ENCODE peak calls at places on chromosomes 11 and 22, in four cellular contexts. E, V, L and X are unnamed samples. For H4K20me1, the result is how much of the 10 kb centered on the place peaks cover.

GRCh38 chr11:120306519-120307242 is 18.4 kb upstream of the TLCD5 start:
- DNase-seq in E (peak), V (no peak), L (no peak), X (peak)

GRCh38 chr11:81644239-81644840 is 1089.3 kb downstream of the FAM181B start:
- DNase-seq in E (peak), V (no peak), L (peak), X (peak)

GRCh38 chr11:36818410-36818809 is 220.4 kb upstream of the RAG2 start:
- DNase-seq in E (no peak), V (no peak), L (no peak), X (peak)

GRCh38 chr11:3220101-3220500 is 1.5 kb upstream of the MRGPRG start:
- DNase-seq in E (no peak), V (no peak), L (no peak), X (no peak)

GRCh38 chr22:42356547-42356946 is 75.7 kb downstream of the NFAM1 start:
- DNase-seq in E (no peak), V (peak), L (no peak), X (no peak)

GRCh38 chr11:109424893-109425292 is 2.9 kb downstream of the C11orf87 start:
- DNase-seq in E (peak), V (no peak), L (peak), X (peak)

GRCh38 chr11:24619900-24620299 is 123.0 kb downstream of the LUZP2 start:
- DNase-seq in E (no peak), V (no peak), L (no peak), X (no peak)

GRCh38 chr11:79414644-79415317 is 26.0 kb downstream of the TENM4 start:
- DNase-seq in E (no peak), V (no peak), L (no peak), X (no peak)

GRCh38 chr22:39989633-39990032 is 5.1 kb upstream of the FAM83F start:
- DNase-seq in E (no peak), V (no peak), L (no peak), X (peak)

GRCh38 chr11:111777094-111778046 is 11.2 kb upstream of the PPP2R1B start:
- DNase-seq in E (peak), V (peak), L (peak), X (peak)

GRCh38 chr22:28282346-28282745 is 363.3 kb upstream of the PITPNB start:
- DNase-seq in E (no peak), V (no peak), L (no peak), X (peak)

GRCh38 chr11:12777208-12777874 is 103.1 kb downstream of the TEAD1 start:
- DNase-seq in E (no peak), V (no peak), L (peak), X (no peak)

GRCh38 chr11:62418733-62419132 is at the start of gene SCGB1A1:
- DNase-seq in E (no peak), V (no peak), L (no peak), X (no peak)

GRCh38 chr22:42645341-42645937 is 3.8 kb downstream of the CYB5R3 start:
- DNase-seq in E (no peak), V (no peak), L (no peak), X (no peak)

GRCh38 chr11:72223615-72224586 is 666 bp upstream of the INPPL1 start:
- DNase-seq in E (peak), V (no peak), L (no peak), X (peak)

GRCh38 chr11:16186680-16187079 is 169.7 kb downstream of the SOX6 start:
- DNase-seq in E (no peak), V (no peak), L (no peak), X (no peak)

GRCh38 chr11:36441610-36442208 is 68.4 kb downstream of the TRAF6 start:
- DNase-seq in E (no peak), V (peak), L (no peak), X (no peak)

GRCh38 chr11:4697583-4697982 is at the start of gene OR51E2:
- DNase-seq in E (no peak), V (no peak), L (no peak), X (peak)

GRCh38 chr11:9893474-9893873 is 229.6 kb downstream of the SWAP70 start:
- DNase-seq in E (no peak), V (no peak), L (no peak), X (peak)

GRCh38 chr11:122983438-122984185 is 2.0 kb upstream of the BSX start:
- DNase-seq in E (no peak), V (no peak), L (no peak), X (peak)

GRCh38 chr11:65128182-65129145 is 5.9 kb downstream of the SYVN1 start:
- DNase-seq in E (no peak), V (no peak), L (no peak), X (no peak)

GRCh38 chr22:44337658-44338004 is 24.9 kb upstream of the SHISAL1 start:
- DNase-seq in E (peak), V (no peak), L (no peak), X (peak)

GRCh38 chr22:39091136-39092081 is 5.6 kb upstream of the APOBEC3H start:
- DNase-seq in E (no peak), V (no peak), L (no peak), X (no peak)

GRCh38 chr11:128901655-128902514 is 10.7 kb downstream of the KCNJ5 start:
- DNase-seq in E (no peak), V (no peak), L (no peak), X (peak)

GRCh38 chr11:38252620-38253019 is 1654.6 kb upstream of the RAG2 start:
- DNase-seq in E (no peak), V (no peak), L (no peak), X (no peak)

GRCh38 chr11:85682330-85683305 is 3.4 kb downstream of the CCDC89 start:
- DNase-seq in E (peak), V (no peak), L (no peak), X (no peak)

GRCh38 chr11:62545437-62546243 is 966 bp downstream of the AHNAK start:
- DNase-seq in E (peak), V (no peak), L (peak), X (peak)

GRCh38 chr11:65384301-65384889 is 1.9 kb upstream of the SLC25A45 start:
- DNase-seq in E (no peak), V (no peak), L (no peak), X (no peak)

GRCh38 chr11:128684582-128685382 is 9.1 kb upstream of the FLI1 start:
- DNase-seq in E (no peak), V (no peak), L (no peak), X (peak)

GRCh38 chr11:118911880-118912741 is 13.6 kb downstream of the BCL9L start:
- DNase-seq in E (peak), V (no peak), L (peak), X (peak)

GRCh38 chr11:9030601-9031000 is 26.8 kb upstream of the NRIP3 start:
- DNase-seq in E (no peak), V (no peak), L (no peak), X (no peak)

GRCh38 chr11:27696961-27697360 is 3.3 kb downstream of the BDNF start:
- DNase-seq in E (no peak), V (no peak), L (no peak), X (no peak)

GRCh38 chr22:37567991-37568390 is 7.7 kb downstream of the CDC42EP1 start:
- DNase-seq in E (no peak), V (no peak), L (no peak), X (no peak)

GRCh38 chr22:41302016-41302767 is 867 bp downstream of the ZC3H7B start:
- DNase-seq in E (peak), V (no peak), L (no peak), X (peak)

GRCh38 chr22:20079745-20080444 is at the start of gene DGCR8:
- DNase-seq in E (peak), V (peak), L (peak), X (peak)

GRCh38 chr11:76674517-76675400 is 4.2 kb upstream of the LRRC32 start:
- DNase-seq in E (no peak), V (peak), L (no peak), X (peak)

DNA sequence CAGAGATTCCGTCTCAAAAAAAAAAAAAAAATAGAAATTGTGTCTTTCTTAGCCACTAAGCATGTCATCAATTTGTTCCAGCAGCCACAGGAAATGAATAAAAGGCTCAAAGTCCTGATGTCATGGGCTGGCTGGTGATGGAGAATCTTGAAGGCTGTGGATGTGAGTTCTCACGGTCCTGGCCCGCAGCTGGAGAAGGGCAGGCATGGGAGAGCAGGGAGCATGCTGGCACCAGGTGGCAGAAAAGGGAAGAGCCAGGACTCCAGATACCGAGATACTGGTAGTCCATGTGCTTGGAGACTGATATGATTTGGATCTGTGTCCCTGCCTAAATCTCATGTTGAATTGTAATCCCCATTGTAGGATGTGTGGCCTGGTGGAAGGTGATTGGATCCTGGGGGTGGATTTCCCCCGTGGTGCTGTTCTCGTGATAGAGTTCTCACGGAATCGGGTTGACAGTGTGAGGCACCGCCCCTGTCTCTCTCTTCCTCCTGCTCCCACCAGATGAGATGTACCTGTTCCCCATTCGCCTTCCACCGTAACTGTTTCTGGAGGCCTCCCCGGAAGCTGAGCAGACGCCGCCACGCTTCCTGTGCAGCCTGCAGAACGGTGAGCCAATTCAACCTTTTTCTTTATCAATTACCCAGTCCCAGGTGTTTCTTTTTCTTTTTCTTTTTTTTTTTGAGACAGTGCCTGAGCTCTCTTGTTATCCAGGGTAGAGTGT is 18.1 kb downstream of the MRGPRD start:
- DNase-seq in E (no peak), V (no peak), L (no peak), X (no peak)
- H3K4me3 ChIP-seq in E (no peak), V (no peak), L (no peak), X (no peak)

GRCh38 chr11:102406099-102406498 is 46.5 kb downstream of the TMEM123 start:
- DNase-seq in E (no peak), V (no peak), L (no peak), X (no peak)
- H4K20me1 ChIP-seq in E (under half), V (under half), L (half or more), X (under half)

GRCh38 chr11:102850973-102851745 is 7.8 kb upstream of the MMP3 start:
- DNase-seq in E (no peak), V (no peak), L (no peak), X (no peak)
- TF ChIP-seq JUNB in E (no peak), V (no peak), L (no peak), X (no peak)

GRCh38 chr22:17773606-17774205 is 563 bp downstream of the BID start:
- DNase-seq in E (peak), V (no peak), L (peak), X (peak)
- H3K4me3 ChIP-seq in E (peak), V (peak), L (peak), X (peak)

GRCh38 chr11:66625041-66625751 is 8.8 kb downstream of the RBM14 start:
- DNase-seq in E (no peak), V (no peak), L (no peak), X (no peak)

GRCh38 chr11:66626926-66627325 is 10.5 kb downstream of the RBM14 start:
- DNase-seq in E (no peak), V (no peak), L (no peak), X (no peak)

GRCh38 chr11:66626382-66626781 is 10.0 kb downstream of the RBM14 start:
- DNase-seq in E (no peak), V (no peak), L (no peak), X (no peak)

GRCh38 chr11:66625752-66626149 is 9.3 kb downstream of the RBM14 start:
- DNase-seq in E (no peak), V (no peak), L (no peak), X (no peak)

DNA sequence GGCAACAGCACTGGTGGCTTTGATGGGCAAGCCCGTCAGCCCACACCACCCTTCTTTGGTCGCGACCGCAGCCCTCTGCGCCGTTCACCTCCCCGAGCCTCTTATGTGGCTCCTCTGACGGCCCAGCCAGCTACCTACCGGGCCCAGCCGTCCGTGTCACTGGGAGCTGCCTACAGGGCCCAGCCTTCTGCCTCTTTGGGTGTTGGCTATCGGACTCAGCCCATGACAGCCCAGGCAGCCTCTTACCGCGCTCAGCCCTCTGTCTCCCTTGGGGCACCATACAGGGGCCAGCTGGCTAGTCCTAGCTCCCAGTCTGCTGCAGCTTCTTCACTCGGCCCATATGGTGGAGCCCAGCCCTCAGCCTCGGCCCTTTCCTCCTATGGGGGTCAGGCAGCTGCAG is 8.0 kb downstream of the RBM14 start:
- DNase-seq in E (no peak), V (no peak), L (no peak), X (no peak)
- H4K20me1 ChIP-seq in E (half or more), V (under half), L (half or more), X (half or more)

DNA sequence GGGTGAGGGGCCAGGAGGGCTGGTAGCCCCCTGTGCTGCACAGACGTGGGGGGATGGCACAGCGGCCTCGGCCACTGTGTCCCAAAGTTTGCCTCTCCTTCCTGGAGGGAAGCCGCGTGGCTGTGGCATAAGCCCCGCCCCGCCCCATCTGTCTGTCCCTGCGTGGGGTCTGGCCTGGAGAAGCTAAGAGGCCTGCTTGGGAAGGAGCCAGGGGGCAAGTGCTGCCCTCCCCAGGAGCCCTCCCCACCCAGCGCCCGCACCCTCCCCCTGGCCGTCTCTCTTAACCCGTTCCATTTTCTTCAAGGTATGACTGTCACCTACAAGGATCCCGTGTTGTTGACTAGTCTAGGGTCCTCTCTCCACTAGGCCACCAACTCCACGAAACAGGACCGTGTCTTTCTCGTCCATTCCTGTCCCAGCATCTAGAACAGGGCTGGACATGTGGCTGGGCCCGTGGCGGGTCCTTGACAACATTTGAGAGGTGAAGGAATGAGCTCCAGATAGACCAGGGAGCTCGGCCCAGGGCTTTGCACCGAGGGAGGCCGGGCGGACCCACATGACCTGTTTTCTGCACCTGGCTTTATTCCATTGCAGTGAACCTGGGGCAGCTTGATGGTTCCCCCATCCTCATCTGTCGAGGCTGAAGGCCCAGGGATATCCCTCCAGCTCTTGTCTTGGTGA is 428.0 kb downstream of the TBC1D22A start:
- DNase-seq in E (no peak), V (no peak), L (no peak), X (no peak)
- TF ChIP-seq JUNB in E (no peak), V (no peak), L (no peak), X (no peak)

GRCh38 chr11:44609028-44609782 is 43.7 kb downstream of the CD82 start:
- DNase-seq in E (no peak), V (peak), L (no peak), X (no peak)
- H3K4me3 ChIP-seq in E (no peak), V (no peak), L (no peak), X (no peak)